ENCODE peak calls at places on chromosome 9, in five cellular contexts. U, K, V, E and C are unnamed samples.

GRCh38 chr9:14383296-14383695 is 69.4 kb upstream of the NFIB start:
- DNase-seq in U (no peak), K (no peak), V (no peak), E (no peak), C (no peak)

GRCh38 chr9:83572524-83572923 is 34.3 kb upstream of the FRMD3 start:
- DNase-seq in U (no peak), K (no peak), V (no peak), E (no peak), C (no peak)

GRCh38 chr9:83544002-83544698 is 5.9 kb upstream of the FRMD3 start:
- DNase-seq in U (peak; percentile 74), K (no peak), V (no peak), E (no peak), C (peak; percentile 88)

GRCh38 chr9:137302176-137303030 is at the start of gene NRARP:
- DNase-seq in U (peak; percentile 95), K (peak; percentile 82), V (peak; percentile 80), E (peak; percentile 96), C (peak; percentile 80)

GRCh38 chr9:127438394-127438793 is 12.8 kb downstream of the RPL12 start:
- DNase-seq in U (no peak), K (no peak), V (no peak), E (no peak), C (no peak)

GRCh38 chr9:89466451-89467277 is 31.2 kb downstream of the SEMA4D start:
- DNase-seq in U (peak; percentile 36), K (no peak), V (no peak), E (no peak), C (no peak)

GRCh38 chr9:119974026-119974425 is 604.8 kb upstream of the BRINP1 start:
- DNase-seq in U (no peak), K (no peak), V (no peak), E (no peak), C (no peak)

GRCh38 chr9:76912631-76913275 is 6.8 kb upstream of the PRUNE2 start:
- DNase-seq in U (no peak), K (no peak), V (no peak), E (no peak), C (no peak)

GRCh38 chr9:92535940-92536850 is at the start of gene ECM2:
- DNase-seq in U (no peak), K (no peak), V (peak; percentile 56), E (no peak), C (no peak)

GRCh38 chr9:127815512-127816361 is 13.1 kb downstream of the FPGS start:
- DNase-seq in U (peak; percentile 46), K (peak; percentile 58), V (peak; percentile 59), E (no peak), C (peak; percentile 37)

GRCh38 chr9:132773093-132773492 is 102.8 kb downstream of the GTF3C4 start:
- DNase-seq in U (no peak), K (no peak), V (no peak), E (no peak), C (no peak)

GRCh38 chr9:92975452-92975770 is 28.1 kb downstream of the FGD3 start:
- DNase-seq in U (no peak), K (no peak), V (no peak), E (no peak), C (no peak)

GRCh38 chr9:84990850-84991505 is 321.4 kb downstream of the NTRK2 start:
- DNase-seq in U (no peak), K (no peak), V (no peak), E (no peak), C (no peak)

GRCh38 chr9:93263334-93264229 is 79.6 kb downstream of the WNK2 start:
- DNase-seq in U (no peak), K (no peak), V (peak; percentile 36), E (peak; percentile 54), C (peak; percentile 6)

GRCh38 chr9:121529237-121529987 is 29.8 kb upstream of the GGTA1 start:
- DNase-seq in U (peak; percentile 56), K (peak; percentile 89), V (peak; percentile 76), E (peak; percentile 79), C (peak; percentile 96)

GRCh38 chr9:121765021-121765950 is 113.9 kb downstream of the DAB2IP start:
- DNase-seq in U (no peak), K (peak; percentile 86), V (no peak), E (no peak), C (peak; percentile 87)

GRCh38 chr9:118459832-118460425 is 755.7 kb downstream of the TLR4 start:
- DNase-seq in U (no peak), K (no peak), V (no peak), E (no peak), C (no peak)

GRCh38 chr9:133986061-133986460 is 6.1 kb downstream of the VAV2 start:
- DNase-seq in U (peak; percentile 28), K (no peak), V (peak; percentile 22), E (peak; percentile 10), C (no peak)

GRCh38 chr9:133188006-133188842 is 20.8 kb downstream of the OBP2B start:
- DNase-seq in U (no peak), K (no peak), V (no peak), E (peak; percentile 54), C (no peak)

GRCh38 chr9:111413996-111414395 is 70.2 kb downstream of the ECPAS start:
- DNase-seq in U (no peak), K (no peak), V (no peak), E (no peak), C (no peak)

GRCh38 chr9:108445431-108446018 is 410.3 kb downstream of the ACTL7B start:
- DNase-seq in U (no peak), K (no peak), V (no peak), E (no peak), C (no peak)

GRCh38 chr9:107637421-107638420 is 148.2 kb upstream of the KLF4 start:
- DNase-seq in U (peak; percentile 75), K (peak; percentile 97), V (peak; percentile 71), E (peak; percentile 89), C (peak; percentile 98)

GRCh38 chr9:107484117-107484723 is 5.3 kb downstream of the KLF4 start:
- DNase-seq in U (no peak), K (no peak), V (no peak), E (no peak), C (peak; percentile 60)

DNA sequence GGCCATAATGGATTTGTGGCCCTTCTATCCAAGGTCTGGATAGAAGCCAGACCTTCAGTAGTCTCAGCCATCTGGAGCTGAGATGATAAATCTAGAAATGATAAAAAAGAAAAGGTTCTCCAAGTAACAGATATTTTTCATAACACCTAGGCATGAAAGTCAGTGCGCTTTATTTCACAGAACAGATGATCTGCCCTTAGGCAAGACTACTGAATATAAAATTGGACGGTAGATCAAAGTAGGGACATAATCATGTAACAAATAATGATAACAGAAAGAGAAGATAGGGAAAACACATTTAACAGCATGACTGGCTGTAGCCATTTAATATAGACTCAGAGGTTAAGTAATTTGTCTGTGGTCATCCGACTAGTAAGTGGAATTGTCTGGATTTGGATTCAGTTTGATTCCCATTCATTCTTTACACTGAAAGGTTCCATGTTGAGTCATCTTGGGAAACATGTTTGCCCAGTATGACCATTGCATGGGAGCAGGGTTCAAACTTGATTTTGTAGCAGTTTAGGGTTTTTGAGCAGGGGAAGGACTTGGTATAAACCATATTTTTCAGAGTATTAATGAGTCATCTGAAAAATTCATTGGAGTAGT is 4.1 kb upstream of the CAVIN4 start:
- DNase-seq in U (no peak), K (no peak), V (no peak), E (no peak), C (no peak)
- H3K36me3 ChIP-seq in U (no peaks in the 10 kb centered on the region), K (no peaks in the 10 kb centered on the region), V (no peaks in the 10 kb centered on the region), E (no peaks in the 10 kb centered on the region), C (no peaks in the 10 kb centered on the region)

DNA sequence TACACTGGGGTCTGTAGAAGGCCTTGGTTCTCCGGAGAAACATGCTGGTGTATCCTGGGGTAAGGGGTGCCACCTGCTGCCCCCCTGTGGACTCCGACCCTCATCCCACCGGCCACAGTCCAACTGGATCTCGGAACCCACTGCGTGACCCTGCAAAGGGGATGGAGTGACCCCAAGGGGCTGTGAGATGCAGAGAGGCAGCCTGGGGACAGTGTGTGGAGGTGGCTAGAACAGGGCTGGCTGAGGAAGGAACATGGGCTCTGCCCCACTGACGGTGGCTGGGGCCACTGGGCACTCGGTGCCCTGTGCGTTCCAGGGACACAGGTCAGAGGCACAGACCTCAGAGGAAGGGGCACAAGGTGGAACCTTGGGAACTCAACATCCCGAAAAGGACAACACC is 2.3 kb downstream of the NACC2 start:
- DNase-seq in U (no peak), K (no peak), V (no peak), E (no peak), C (peak; percentile 6)
- H3K4me3 ChIP-seq in U (no peak overlapping the region), K (no peak overlapping the region), V (peak overlapping the region; percentile 82), E (no peak overlapping the region), C (no peak overlapping the region)

DNA sequence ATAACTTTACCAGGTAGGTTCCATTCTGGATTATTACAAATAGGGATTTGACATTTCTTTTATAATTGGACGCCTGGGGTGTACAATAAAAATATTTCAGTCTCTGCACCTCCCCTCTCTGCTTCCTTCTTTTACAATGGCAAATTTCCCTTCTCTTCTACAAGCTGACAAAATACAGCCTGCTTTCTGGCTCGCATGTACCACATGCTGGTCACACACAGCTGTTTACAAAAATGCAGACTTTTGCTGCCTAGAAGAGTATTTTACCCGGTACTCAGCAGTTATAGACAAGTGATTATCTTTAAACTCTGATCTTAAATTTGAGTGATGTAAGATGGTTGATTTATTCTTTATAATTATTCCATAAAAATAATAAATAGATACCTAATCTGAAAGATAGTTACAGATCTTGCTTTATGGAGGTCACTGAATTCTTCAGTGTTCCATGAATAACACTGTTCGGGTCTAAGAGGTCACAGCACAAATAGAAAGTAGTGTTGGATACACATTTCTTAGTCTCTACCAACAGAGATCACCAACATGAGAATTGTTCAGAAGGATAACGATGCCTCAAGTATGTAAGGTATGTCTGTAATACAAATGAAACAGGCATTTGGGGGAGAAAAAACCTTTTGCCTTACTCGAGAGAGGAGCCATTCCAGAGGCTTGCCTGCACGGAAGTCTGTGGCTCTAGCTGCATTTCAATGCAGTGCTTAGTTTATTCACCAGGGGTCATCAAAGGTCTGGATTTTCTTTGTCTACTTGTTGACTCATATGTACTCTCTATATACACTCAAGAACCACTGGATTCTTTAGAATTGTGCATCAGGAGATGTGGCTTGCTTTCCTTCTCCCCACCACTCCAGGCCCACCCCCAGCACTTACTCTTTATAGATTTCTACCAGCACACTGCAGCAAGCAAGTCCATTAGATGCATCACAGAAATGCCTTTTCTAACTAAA is 206.6 kb upstream of the RFX3 start:
- DNase-seq in U (no peak), K (peak; percentile 33), V (peak; percentile 50), E (no peak), C (peak; percentile 64)
- TF ChIP-seq POLR2A in U (no peak), K (no peak), V (no peak), E (no peak), C (no peak)

DNA sequence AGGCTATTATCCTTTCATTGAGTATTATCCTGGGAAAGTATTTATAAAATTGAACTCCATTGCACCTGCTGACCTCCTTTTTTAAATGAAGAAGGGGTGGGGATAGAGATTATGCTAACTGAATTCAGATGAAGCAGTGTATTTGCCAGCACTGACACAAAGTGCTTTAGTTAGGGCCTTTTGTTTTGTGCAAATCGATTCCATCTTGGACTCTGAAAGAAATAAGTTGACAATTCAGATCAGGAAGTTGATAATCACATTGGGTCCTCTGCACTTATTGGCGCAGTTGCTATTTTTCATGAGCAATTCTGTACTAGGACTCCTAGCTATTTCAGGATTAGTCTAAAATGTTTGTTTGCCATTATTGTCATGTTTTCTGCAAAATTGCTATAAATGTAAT is 101.6 kb upstream of the FSD1L start:
- DNase-seq in U (no peak), K (no peak), V (no peak), E (no peak), C (no peak)
- H3K36me3 ChIP-seq in U (peaks cover 4% of the 10 kb centered on the region), K (no peaks in the 10 kb centered on the region), V (no peaks in the 10 kb centered on the region), E (no peaks in the 10 kb centered on the region), C (no peaks in the 10 kb centered on the region)

GRCh38 chr9:71769175-71770165 is 1.2 kb upstream of the CEMIP2 start:
- DNase-seq in U (peak; percentile 82), K (peak; percentile 61), V (peak; percentile 98), E (peak; percentile 96), C (peak; percentile 86)
- H3K4me3 ChIP-seq in U (peak overlapping the region; percentile 97), K (peak overlapping the region; percentile 87), V (peak overlapping the region; percentile 89), E (peak overlapping the region; percentile 66), C (peak overlapping the region; percentile 16)

GRCh38 chr9:129481424-129481823 is 139.5 kb downstream of the C9orf50 start:
- DNase-seq in U (no peak), K (no peak), V (no peak), E (no peak), C (peak; percentile 50)
- TF ChIP-seq POLR2A in U (no peak), K (no peak), V (no peak), E (no peak), C (no peak)